ENCODE peak calls at places on chromosomes 4 and X, in six cellular contexts. Y is IMR-90, W is right lobe of liver, J is suprapubic skin, V is Peyer's patch, F is sigmoid colon. E is an unnamed sample.

GRCh38 chrX:46407036-46407752 is 138.0 kb downstream of the ZNF674 start:
- DNase-seq in Y (no peak), W (no peak), J (no peak), V (no peak), F (no peak), E (no peak)

GRCh38 chr4:77785669-77786068 is 33.5 kb downstream of the CNOT6L start:
- DNase-seq in Y (no peak), W (no peak), J (no peak), V (no peak), F (no peak), E (no peak)

GRCh38 chr4:1243451-1244080 is 5.4 kb downstream of the CTBP1 start:
- DNase-seq in Y (no peak), W (peak), J (peak), V (peak), F (peak), E (peak)

GRCh38 chrX:65679071-65679540 is 11.7 kb downstream of the MSN start:
- DNase-seq in Y (peak), W (no peak), J (no peak), V (no peak), F (no peak), E (no peak)

GRCh38 chr4:59637596-59637995 is 1562.5 kb upstream of the ADGRL3 start:
- DNase-seq in Y (no peak), W (no peak), J (no peak), V (no peak), F (no peak), E (no peak)

GRCh38 chr4:137203601-137204000 is 328.7 kb downstream of the PCDH18 start:
- DNase-seq in Y (peak), W (no peak), J (no peak), V (no peak), F (no peak), E (no peak)

GRCh38 chr4:186979966-186980745 is 256.5 kb upstream of the FAT1 start:
- DNase-seq in Y (peak), W (no peak), J (no peak), V (no peak), F (no peak), E (no peak)

GRCh38 chr4:155304375-155304774 is 72.4 kb downstream of the MAP9 start:
- DNase-seq in Y (no peak), W (no peak), J (no peak), V (no peak), F (no peak), E (no peak)

GRCh38 chr4:2412534-2412884 is 5.9 kb downstream of the ZFYVE28 start:
- DNase-seq in Y (no peak), W (no peak), J (no peak), V (peak), F (no peak), E (no peak)

GRCh38 chr4:145618912-145619638 is at the start of gene MMAA:
- DNase-seq in Y (peak), W (peak), J (peak), V (peak), F (peak), E (peak)

GRCh38 chr4:78145622-78146021 is 88.5 kb downstream of the FRAS1 start:
- DNase-seq in Y (no peak), W (no peak), J (no peak), V (no peak), F (no peak), E (no peak)

GRCh38 chr4:89658701-89659024 is 178.3 kb downstream of the SNCA start:
- DNase-seq in Y (no peak), W (no peak), J (no peak), V (no peak), F (no peak), E (no peak)

GRCh38 chr4:145956288-145956890 is 17.8 kb upstream of the ZNF827 start:
- DNase-seq in Y (peak), W (no peak), J (no peak), V (peak), F (no peak), E (no peak)

GRCh38 chr4:95957054-95957453 is 117.2 kb downstream of the PDHA2 start:
- DNase-seq in Y (no peak), W (no peak), J (no peak), V (no peak), F (no peak), E (no peak)

GRCh38 chrX:123860506-123860840 is 620 bp downstream of the XIAP start:
- DNase-seq in Y (no peak), W (no peak), J (no peak), V (peak), F (no peak), E (no peak)

GRCh38 chrX:19005909-19006308 is 22.0 kb upstream of the PHKA2 start:
- DNase-seq in Y (no peak), W (no peak), J (no peak), V (no peak), F (no peak), E (no peak)

GRCh38 chr4:174714393-174715211 is 114.4 kb downstream of the GLRA3 start:
- DNase-seq in Y (peak), W (no peak), J (no peak), V (peak), F (peak), E (peak)

GRCh38 chr4:120694973-120695372 is 227.6 kb downstream of the PRDM5 start:
- DNase-seq in Y (peak), W (no peak), J (no peak), V (peak), F (peak), E (no peak)

GRCh38 chr4:3372264-3372932 is 69.4 kb upstream of the HGFAC start:
- DNase-seq in Y (no peak), W (no peak), J (no peak), V (no peak), F (peak), E (no peak)

GRCh38 chrX:71809886-71810285 is 46.7 kb downstream of the CXorf49B start:
- DNase-seq in Y (no peak), W (no peak), J (no peak), V (no peak), F (no peak), E (no peak)

GRCh38 chr4:26252349-26252748 is 68.5 kb upstream of the RBPJ start:
- DNase-seq in Y (no peak), W (no peak), J (no peak), V (no peak), F (no peak), E (no peak)

GRCh38 chr4:4507923-4508322 is 33.9 kb downstream of the STX18 start:
- DNase-seq in Y (no peak), W (no peak), J (no peak), V (no peak), F (no peak), E (no peak)

GRCh38 chrX:13473666-13474516 is 95.5 kb upstream of the EGFL6 start:
- DNase-seq in Y (peak), W (no peak), J (no peak), V (no peak), F (no peak), E (no peak)

GRCh38 chrX:2389324-2389723 is 111.5 kb downstream of the DHRSX start:
- DNase-seq in Y (no peak), W (no peak), J (peak), V (no peak), F (no peak), E (peak)

GRCh38 chr4:99586322-99586721 is 11.7 kb downstream of the MTTP start:
- DNase-seq in Y (no peak), W (no peak), J (no peak), V (no peak), F (no peak), E (no peak)

GRCh38 chrX:120560405-120560841 is 339 bp downstream of the CUL4B start:
- DNase-seq in Y (peak), W (no peak), J (no peak), V (peak), F (peak), E (no peak)

GRCh38 chr4:14862881-14863280 is 139.4 kb upstream of the CPEB2 start:
- DNase-seq in Y (no peak), W (no peak), J (no peak), V (no peak), F (peak), E (no peak)
- H3K4me3 ChIP-seq in Y (no peak), W (no peak), J (peak), V (no peak), F (peak), E (no peak)

GRCh38 chr4:107760281-107760947 is 40.4 kb upstream of the PAPSS1 start:
- DNase-seq in Y (peak), W (peak), J (no peak), V (peak), F (no peak), E (no peak)
- TF ChIP-seq CTCF in Y (peak), W (peak), J (no peak), V (peak), F (no peak), E (no peak)

GRCh38 chrX:318739-319578 is at the start of gene GTPBP6:
- DNase-seq in Y (peak), W (peak), J (peak), V (peak), F (peak), E (peak)
- TF ChIP-seq POLR2A in Y (peak), W (peak), J (no peak), V (peak), F (peak), E (no peak)

GRCh38 chr4:103074039-103074438 is 2.5 kb downstream of the SLC9B2 start:
- DNase-seq in Y (no peak), W (no peak), J (no peak), V (no peak), F (no peak), E (no peak)
- H3K4me3 ChIP-seq in Y (no peak), W (no peak), J (no peak), V (no peak), F (no peak), E (no peak)

DNA sequence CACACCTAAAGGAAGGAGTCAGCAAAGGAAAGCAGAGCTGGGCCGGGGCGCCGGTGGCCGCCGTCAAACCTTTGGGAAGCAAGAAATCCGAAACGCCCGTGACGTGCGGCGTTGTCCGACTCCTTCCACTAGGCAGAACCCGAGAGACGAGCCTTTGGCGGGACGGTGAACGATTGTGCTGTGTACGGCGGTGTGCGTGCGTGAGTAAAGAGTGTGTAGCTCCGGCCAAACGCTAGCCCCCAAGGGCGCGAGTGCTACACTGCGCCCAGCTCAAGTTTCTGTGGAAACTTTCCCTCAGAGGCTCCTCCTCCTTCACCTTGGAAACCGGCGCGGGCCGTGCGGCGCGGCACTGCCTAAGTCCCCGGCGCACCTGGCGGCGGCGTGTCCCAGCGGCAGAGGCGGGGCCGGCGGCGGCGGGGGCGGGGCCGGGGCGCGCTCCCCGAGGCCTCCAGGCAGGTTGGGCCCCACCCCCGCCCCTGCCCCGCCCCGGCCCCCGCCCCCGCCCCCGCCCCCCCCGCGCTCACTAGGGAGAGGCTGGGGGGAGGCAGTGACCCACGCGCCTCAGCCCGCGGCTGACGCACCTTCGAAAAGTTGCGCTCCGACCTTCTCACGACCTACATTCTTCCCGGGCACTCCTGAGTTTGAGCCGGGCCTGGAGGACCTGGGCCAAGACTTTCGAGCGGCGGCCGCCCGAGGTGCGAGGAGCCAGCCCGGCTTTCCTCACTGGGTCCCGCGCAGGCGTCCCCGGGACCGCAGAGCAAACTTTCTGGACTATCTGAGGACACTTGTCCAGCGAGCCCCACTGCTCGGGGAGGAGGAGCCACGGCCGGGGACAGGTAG is at the start of gene FHIP1A:
- DNase-seq in Y (peak), W (peak), J (peak), V (peak), F (peak), E (peak)
- TF ChIP-seq CTCF in Y (peak), W (no peak), J (no peak), V (peak), F (no peak), E (no peak)

GRCh38 chr4:10096201-10096975 is 20.2 kb downstream of the WDR1 start:
- DNase-seq in Y (peak), W (peak), J (no peak), V (peak), F (peak), E (peak)
- TF ChIP-seq POLR2A in Y (no peak), W (no peak), J (no peak), V (no peak), F (no peak), E (no peak)

GRCh38 chr4:40995850-40996249 is 218.5 kb downstream of the APBB2 start:
- DNase-seq in Y (peak), W (no peak), J (no peak), V (no peak), F (no peak), E (no peak)

GRCh38 chr4:40998680-40999358 is 215.5 kb downstream of the APBB2 start:
- DNase-seq in Y (peak), W (no peak), J (peak), V (peak), F (no peak), E (no peak)
- H3K4me3 ChIP-seq in Y (no peak), W (no peak), J (no peak), V (no peak), F (no peak), E (no peak)

DNA sequence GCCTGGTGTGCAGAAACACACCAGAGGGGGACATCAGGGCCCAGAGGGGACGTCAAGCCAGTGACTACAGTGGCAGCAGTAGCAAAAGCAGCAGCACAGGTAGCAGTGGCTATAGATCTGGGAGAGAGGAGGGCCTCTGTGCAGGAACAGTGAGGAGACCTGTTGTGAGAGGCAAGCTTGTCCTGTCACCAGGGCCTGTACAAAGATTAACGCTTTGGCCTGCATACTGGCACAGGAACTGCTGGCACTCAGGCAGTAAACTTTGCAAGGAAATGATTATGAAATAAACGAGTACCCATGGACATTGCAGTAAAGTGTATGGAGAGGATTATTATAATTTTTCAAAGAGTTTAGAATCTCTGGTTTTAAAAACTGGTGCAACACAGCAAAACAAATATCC is 5.5 kb upstream of the PHF8 start:
- DNase-seq in Y (no peak), W (peak), J (no peak), V (no peak), F (no peak), E (no peak)
- TF ChIP-seq CTCF in Y (no peak), W (no peak), J (no peak), V (no peak), F (no peak), E (no peak)

DNA sequence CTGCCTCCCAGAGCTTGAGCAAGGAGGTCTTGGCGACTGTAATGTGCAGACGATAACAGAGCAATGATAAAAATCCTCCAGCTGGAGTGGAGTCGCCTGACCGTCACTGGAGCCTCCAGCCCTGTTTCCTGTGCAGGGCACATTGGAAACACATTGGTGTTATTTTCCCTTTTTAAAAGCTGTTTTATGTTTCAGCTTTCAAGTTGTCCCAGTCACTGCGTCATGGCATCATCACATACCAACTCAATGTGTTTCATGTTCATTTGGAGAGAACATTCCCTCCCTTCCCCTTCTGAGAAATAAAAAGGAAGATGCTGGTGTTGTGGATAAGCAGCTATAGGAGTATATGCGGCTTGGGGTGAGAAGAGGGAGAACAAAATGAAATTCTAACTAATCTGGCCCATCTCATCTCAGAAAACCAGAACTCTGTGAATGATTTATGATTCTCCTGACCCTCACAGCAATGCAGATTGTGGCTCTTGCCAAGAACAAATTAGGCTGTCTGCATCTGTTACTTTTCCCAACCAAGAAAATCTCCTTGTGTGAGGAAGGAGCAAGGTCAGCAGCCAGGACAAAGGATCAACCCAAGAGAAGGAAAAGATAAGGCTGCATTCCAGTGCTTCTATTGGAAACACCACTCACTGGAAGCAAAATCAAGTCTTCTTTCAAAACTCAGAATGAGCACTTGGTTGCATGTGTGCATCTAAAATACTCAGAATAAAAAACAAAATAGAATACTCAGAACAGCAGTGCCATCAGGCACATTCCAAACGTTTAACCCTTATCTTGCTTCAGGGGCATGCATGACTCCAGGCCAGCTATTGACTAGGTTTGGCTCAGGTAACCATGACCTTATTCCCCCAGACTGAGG is 134.4 kb downstream of the RASL11B start:
- DNase-seq in Y (peak), W (no peak), J (no peak), V (peak), F (peak), E (peak)
- TF ChIP-seq POLR2A in Y (no peak), W (no peak), J (no peak), V (no peak), F (no peak), E (no peak)

E was measured in lower leg skin.